ENCODE peak calls at places on chromosome 13, in seven cellular contexts. Y, D, X, A, G, O and Q are unnamed samples.

GRCh38 chr13:109595466-109595865 is 190.9 kb downstream of the IRS2 start:
- DNase-seq in X (peak; percentile 70), D (no peak), O (no peak), A (no peak), G (no peak), Y (no peak), Q (no peak)

GRCh38 chr13:73993661-73994060 is 140.5 kb downstream of the KLF12 start:
- DNase-seq in Y (no peak), O (no peak), D (no peak), X (no peak), G (no peak), A (no peak), Q (no peak)

GRCh38 chr13:19674898-19675297 is 41.4 kb downstream of the MPHOSPH8 start:
- DNase-seq in O (no peak), X (no peak), A (no peak), G (no peak), D (no peak), Y (no peak), Q (no peak)

GRCh38 chr13:30133554-30133912 is 173.8 kb downstream of the KATNAL1 start:
- DNase-seq in Y (no peak), D (no peak), O (no peak), X (no peak), G (no peak), A (no peak), Q (no peak)

GRCh38 chr13:71645467-71645866 is 221.5 kb downstream of the DACH1 start:
- DNase-seq in D (no peak), A (no peak), X (no peak), O (no peak), G (no peak), Y (no peak), Q (no peak)

GRCh38 chr13:67099494-67099893 is 130.6 kb downstream of the PCDH9 start:
- DNase-seq in D (no peak), Y (no peak), A (no peak), O (no peak), G (no peak), X (no peak), Q (no peak)

GRCh38 chr13:65911546-65912193 is 1318.5 kb downstream of the PCDH9 start:
- DNase-seq in D (no peak), G (no peak), X (peak; percentile 48), O (no peak), Y (no peak), A (no peak), Q (no peak)

GRCh38 chr13:18948664-18949488 is 232.7 kb downstream of the TUBA3C start:
- DNase-seq in D (no peak), G (no peak), Y (no peak), X (no peak), A (no peak), O (no peak), Q (no peak)

GRCh38 chr13:78806457-78806856 is 147.5 kb upstream of the OBI1 start:
- DNase-seq in A (no peak), O (peak; percentile 2), G (no peak), X (no peak), D (no peak), Y (no peak), Q (peak; percentile 5)

GRCh38 chr13:100789481-100789880 is 114.9 kb upstream of the TMTC4 start:
- DNase-seq in O (no peak), X (peak; percentile 6), G (no peak), D (no peak), Y (no peak), A (peak; percentile 6), Q (no peak)

GRCh38 chr13:25148005-25148798 is 23.9 kb downstream of the AMER2 start:
- DNase-seq in G (no peak), A (no peak), Y (no peak), O (peak; percentile 70), X (no peak), D (no peak), Q (no peak)

GRCh38 chr13:22757530-22758120 is 423.2 kb upstream of the SGCG start:
- DNase-seq in D (no peak), X (peak; percentile 7), A (no peak), G (no peak), O (no peak), Y (no peak), Q (no peak)
- TF ChIP-seq CTCF in D (peak; percentile 27), X (no peak), A (no peak), G (peak; percentile 60), O (no peak), Y (no peak), Q (peak; percentile 36)

GRCh38 chr13:113275387-113275786 is 21.7 kb upstream of the LAMP1 start:
- DNase-seq in D (no peak), Y (no peak), O (peak; percentile 47), G (no peak), X (peak; percentile 86), A (peak; percentile 68), Q (peak; percentile 76)
- TF ChIP-seq CTCF in D (peak; percentile 61), Y (peak; percentile 61), O (peak; percentile 39), G (peak; percentile 52), X (peak; percentile 71), A (peak; percentile 80), Q (peak; percentile 83)

DNA sequence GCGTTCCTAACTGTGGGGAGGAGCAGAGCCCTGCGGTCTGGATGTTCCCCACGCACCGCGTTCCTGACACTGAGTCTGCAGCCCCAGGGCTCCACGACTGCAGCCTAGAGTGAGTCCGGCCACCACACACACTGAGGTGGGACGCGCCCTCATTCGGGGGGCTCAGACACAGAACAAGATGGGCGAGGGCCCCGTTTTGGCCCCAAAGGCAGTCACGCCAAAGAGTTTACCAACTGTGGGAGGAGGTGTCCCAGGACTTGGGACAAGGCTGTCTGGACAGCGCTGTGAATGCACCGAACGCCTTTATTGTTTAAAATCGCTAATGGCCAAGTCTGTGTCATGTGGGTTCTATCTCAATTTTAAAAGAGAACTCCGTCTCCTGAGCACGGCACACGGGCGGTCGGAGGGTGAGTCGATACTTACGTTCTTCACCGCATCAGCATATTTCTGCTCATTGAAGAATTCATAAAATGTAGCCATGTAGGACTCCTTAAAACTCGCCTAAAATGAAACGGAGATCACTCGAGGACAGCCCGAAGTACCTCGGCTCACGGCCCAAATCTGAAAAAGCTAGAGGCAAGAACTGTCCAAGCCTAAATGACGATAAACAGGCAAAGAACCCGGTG is 35.2 kb upstream of the C13orf46 start:
- DNase-seq in O (no peak), G (no peak), A (no peak), X (no peak), D (no peak), Y (no peak), Q (no peak)
- TF ChIP-seq CTCF in O (no peak), G (no peak), A (no peak), X (no peak), D (no peak), Y (no peak), Q (no peak)

DNA sequence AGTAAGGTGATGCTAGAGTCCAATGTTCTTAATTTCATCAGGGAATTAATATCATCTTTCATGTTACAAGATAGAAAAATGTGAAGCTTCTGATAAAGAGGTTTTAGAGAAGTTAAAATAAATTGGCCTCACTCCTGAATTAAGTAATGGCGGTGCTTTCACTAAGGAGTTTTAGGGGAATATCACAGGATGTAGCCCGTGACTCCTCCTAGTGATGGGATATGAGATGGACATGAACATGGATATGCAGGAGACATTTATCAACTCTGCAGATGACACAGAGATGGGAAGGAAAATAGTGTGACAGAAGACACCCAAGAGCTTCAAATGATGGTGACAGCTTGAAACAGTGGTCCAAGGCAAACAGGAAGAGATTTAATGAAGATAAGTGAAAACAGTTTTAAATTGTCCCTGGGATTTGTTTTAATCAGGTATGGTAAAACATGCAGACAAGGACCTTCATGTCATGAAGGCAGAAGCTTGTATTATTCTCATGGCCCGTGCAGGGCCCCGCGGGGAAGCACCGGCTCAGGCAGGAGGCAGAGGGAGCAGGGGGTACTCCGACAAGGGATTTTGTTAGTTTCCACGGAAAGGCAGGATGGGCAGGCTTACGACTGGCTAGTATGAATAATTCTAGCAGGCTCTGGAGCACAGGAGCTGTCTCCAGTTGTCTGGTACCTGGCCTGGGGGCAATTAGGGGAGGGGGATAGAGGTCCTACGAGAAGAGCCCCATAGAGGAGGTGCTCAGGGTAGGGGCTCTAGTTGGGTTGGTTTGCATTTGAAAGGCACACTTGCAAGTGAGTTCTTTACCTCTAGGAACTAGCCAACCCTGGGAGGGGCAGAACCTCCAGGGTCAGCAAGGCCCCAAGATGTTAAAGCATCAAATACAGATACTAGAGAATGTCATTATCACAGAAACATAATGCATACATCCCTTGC is 38.7 kb upstream of the FARP1 start:
- DNase-seq in X (peak; percentile 58), D (no peak), G (no peak), O (no peak), A (no peak), Y (no peak), Q (peak; percentile 47)
- TF ChIP-seq CTCF in X (peak; percentile 12), D (no peak), G (no peak), O (no peak), A (peak; percentile 59), Y (peak; percentile 18), Q (peak; percentile 74)

DNA sequence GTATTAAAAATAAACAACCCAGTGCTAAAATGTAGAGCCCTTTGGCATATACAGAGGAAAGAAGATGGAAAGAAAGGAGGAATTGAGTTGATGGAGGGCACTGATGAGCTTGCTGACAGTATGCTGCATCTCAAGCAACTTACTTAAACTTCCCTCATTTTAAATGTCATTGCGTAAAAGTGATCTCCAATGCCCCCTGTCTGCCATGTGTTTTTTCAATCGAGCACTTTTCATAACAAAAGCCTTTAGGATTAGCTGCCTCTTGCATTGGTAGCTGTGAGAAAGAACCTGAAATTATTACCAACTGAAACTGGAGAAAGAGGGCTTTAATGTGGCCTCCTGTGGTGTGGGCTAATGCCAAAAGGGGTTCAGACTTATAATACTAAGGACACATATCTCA is 541.6 kb downstream of the SUCLA2 start:
- DNase-seq in Y (no peak), G (no peak), A (no peak), O (peak; percentile 36), D (no peak), X (peak; percentile 67), Q (peak; percentile 11)
- TF ChIP-seq CTCF in Y (peak; percentile 30), G (peak; percentile 22), A (peak; percentile 52), O (peak; percentile 20), D (no peak), X (peak; percentile 34), Q (peak; percentile 68)

DNA sequence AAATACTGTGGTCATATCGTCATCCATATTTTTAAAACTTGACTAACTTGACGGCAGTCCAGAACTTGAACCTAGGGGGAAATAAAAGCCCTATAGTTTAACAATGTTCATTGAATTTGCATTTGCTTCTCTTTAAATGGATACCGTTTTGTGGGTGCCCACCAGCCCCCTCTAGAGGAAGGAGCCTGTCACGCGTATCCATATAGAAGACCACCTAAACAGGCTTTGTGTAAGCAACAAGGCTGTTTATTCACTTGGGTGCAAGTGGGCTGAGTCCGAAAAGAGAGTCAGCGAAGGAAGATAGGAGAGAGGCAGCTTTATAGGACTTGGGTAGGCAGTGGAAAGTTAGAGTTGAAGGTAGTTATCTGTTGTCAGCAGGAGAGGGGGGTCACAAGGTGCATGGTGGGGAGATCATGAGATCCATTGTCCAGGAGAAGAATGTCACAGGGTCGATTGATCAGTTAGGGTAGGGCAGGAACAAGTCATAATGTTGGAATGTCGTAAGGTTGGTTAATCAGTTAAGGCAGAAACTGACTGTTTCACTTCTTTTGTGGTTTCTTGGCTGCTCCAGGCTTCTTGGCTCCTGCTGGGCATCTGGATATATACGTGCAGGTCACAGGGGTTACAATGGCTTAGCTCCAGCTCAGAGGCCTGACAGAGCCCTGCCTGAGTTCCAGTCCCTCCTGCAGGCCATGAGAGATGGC is 42.5 kb upstream of the ANKRD10 start:
- DNase-seq in A (no peak), G (no peak), D (no peak), X (peak; percentile 19), O (no peak), Y (no peak), Q (peak; percentile 29)
- TF ChIP-seq CTCF in A (peak; percentile 49), G (no peak), D (no peak), X (no peak), O (no peak), Y (peak; percentile 6), Q (peak; percentile 66)